ENCODE peak calls at places on chromosome 17, in five cellular contexts. One of them, this sample, is unnamed.

GRCh38 chr17:77507116-77507885 is 366.5 kb downstream of the SEC14L1 start:
- DNase-seq in T-helper 1 cell: no peak
- DNase-seq in H9: peak
- DNase-seq in Caco-2: no peak
- DNase-seq in AG10803: no peak
- DNase-seq in this sample: peak

GRCh38 chr17:66900126-66901010 is 64.1 kb upstream of the CACNG4 start:
- DNase-seq in T-helper 1 cell: no peak
- DNase-seq in H9: no peak
- DNase-seq in Caco-2: no peak
- DNase-seq in AG10803: no peak
- DNase-seq in this sample: no peak

GRCh38 chr17:80177986-80178590 is 8.3 kb downstream of the CARD14 start:
- DNase-seq in T-helper 1 cell: no peak
- DNase-seq in H9: no peak
- DNase-seq in Caco-2: no peak
- DNase-seq in AG10803: no peak
- DNase-seq in this sample: no peak

GRCh38 chr17:13721705-13722104 is 120.0 kb upstream of the HS3ST3A1 start:
- DNase-seq in T-helper 1 cell: no peak
- DNase-seq in H9: no peak
- DNase-seq in Caco-2: no peak
- DNase-seq in AG10803: no peak
- DNase-seq in this sample: no peak

GRCh38 chr17:82863941-82864720 is 24.3 kb upstream of the ZNF750 start:
- DNase-seq in T-helper 1 cell: peak
- DNase-seq in H9: no peak
- DNase-seq in Caco-2: no peak
- DNase-seq in AG10803: peak
- DNase-seq in this sample: no peak

GRCh38 chr17:47719411-47720152 is 13.5 kb upstream of the TBX21 start:
- DNase-seq in T-helper 1 cell: no peak
- DNase-seq in H9: no peak
- DNase-seq in Caco-2: no peak
- DNase-seq in AG10803: peak
- DNase-seq in this sample: no peak

GRCh38 chr17:52885882-52886281 is 727.4 kb upstream of the CA10 start:
- DNase-seq in T-helper 1 cell: no peak
- DNase-seq in H9: no peak
- DNase-seq in Caco-2: no peak
- DNase-seq in AG10803: no peak
- DNase-seq in this sample: no peak

GRCh38 chr17:55348749-55349354 is 72.8 kb downstream of the MMD start:
- DNase-seq in T-helper 1 cell: peak
- DNase-seq in H9: peak
- DNase-seq in Caco-2: peak
- DNase-seq in AG10803: peak
- DNase-seq in this sample: peak

GRCh38 chr17:76929148-76929547 is 60.9 kb downstream of the MGAT5B start:
- DNase-seq in T-helper 1 cell: no peak
- DNase-seq in H9: no peak
- DNase-seq in Caco-2: no peak
- DNase-seq in AG10803: no peak
- DNase-seq in this sample: no peak

GRCh38 chr17:82320956-82321927 is 3.8 kb upstream of the CD7 start:
- DNase-seq in T-helper 1 cell: peak
- DNase-seq in H9: peak
- DNase-seq in Caco-2: no peak
- DNase-seq in AG10803: no peak
- DNase-seq in this sample: peak

GRCh38 chr17:18105027-18105426 is 3.5 kb upstream of the MYO15A start:
- DNase-seq in T-helper 1 cell: no peak
- DNase-seq in H9: no peak
- DNase-seq in Caco-2: no peak
- DNase-seq in AG10803: no peak
- DNase-seq in this sample: no peak

GRCh38 chr17:74859439-74860228 is at the start of gene GRIN2C:
- DNase-seq in T-helper 1 cell: peak
- DNase-seq in H9: no peak
- DNase-seq in Caco-2: no peak
- DNase-seq in AG10803: no peak
- DNase-seq in this sample: no peak

GRCh38 chr17:78127888-78128615 is 503 bp downstream of the TMC6 start:
- DNase-seq in T-helper 1 cell: no peak
- DNase-seq in H9: no peak
- DNase-seq in Caco-2: peak
- DNase-seq in AG10803: no peak
- DNase-seq in this sample: no peak

GRCh38 chr17:41539071-41539492 is 11.0 kb upstream of the KRT19 start:
- DNase-seq in T-helper 1 cell: no peak
- DNase-seq in H9: no peak
- DNase-seq in Caco-2: peak
- DNase-seq in AG10803: no peak
- DNase-seq in this sample: no peak

GRCh38 chr17:82297280-82297803 is 20.1 kb downstream of the CD7 start:
- DNase-seq in T-helper 1 cell: peak
- DNase-seq in H9: no peak
- DNase-seq in Caco-2: no peak
- DNase-seq in AG10803: peak
- DNase-seq in this sample: peak

GRCh38 chr17:57943140-57943539 is 12.1 kb downstream of the CUEDC1 start:
- DNase-seq in T-helper 1 cell: no peak
- DNase-seq in H9: no peak
- DNase-seq in Caco-2: no peak
- DNase-seq in AG10803: peak
- DNase-seq in this sample: no peak

GRCh38 chr17:76137351-76138233 is 3.5 kb downstream of the FOXJ1 start:
- DNase-seq in T-helper 1 cell: no peak
- DNase-seq in H9: peak
- DNase-seq in Caco-2: no peak
- DNase-seq in AG10803: no peak
- DNase-seq in this sample: no peak

GRCh38 chr17:58710948-58711552 is 18.6 kb downstream of the RAD51C start:
- DNase-seq in T-helper 1 cell: peak
- DNase-seq in H9: no peak
- DNase-seq in Caco-2: no peak
- DNase-seq in AG10803: peak
- DNase-seq in this sample: peak

GRCh38 chr17:17783825-17784598 is 52.8 kb downstream of the SREBF1 start:
- DNase-seq in T-helper 1 cell: no peak
- DNase-seq in H9: peak
- DNase-seq in Caco-2: no peak
- DNase-seq in AG10803: peak
- DNase-seq in this sample: peak

GRCh38 chr17:57946798-57947358 is 8.3 kb downstream of the CUEDC1 start:
- DNase-seq in T-helper 1 cell: peak
- DNase-seq in H9: no peak
- DNase-seq in Caco-2: peak
- DNase-seq in AG10803: peak
- DNase-seq in this sample: peak

GRCh38 chr17:78278139-78278741 is 46.8 kb downstream of the TMEM235 start:
- DNase-seq in T-helper 1 cell: no peak
- DNase-seq in H9: peak
- DNase-seq in Caco-2: peak
- DNase-seq in AG10803: no peak
- DNase-seq in this sample: no peak

GRCh38 chr17:1907818-1908698 is 78.3 kb downstream of the RPA1 start:
- DNase-seq in T-helper 1 cell: no peak
- DNase-seq in H9: peak
- DNase-seq in Caco-2: no peak
- DNase-seq in AG10803: peak
- DNase-seq in this sample: no peak

GRCh38 chr17:46262271-46262670 is 32.7 kb upstream of the LRRC37A start:
- DNase-seq in T-helper 1 cell: no peak
- DNase-seq in H9: peak
- DNase-seq in Caco-2: no peak
- DNase-seq in AG10803: no peak
- DNase-seq in this sample: no peak

GRCh38 chr17:67145406-67145805 is 99.6 kb downstream of the HELZ start:
- DNase-seq in T-helper 1 cell: no peak
- DNase-seq in H9: no peak
- DNase-seq in Caco-2: no peak
- DNase-seq in AG10803: no peak
- DNase-seq in this sample: no peak

GRCh38 chr17:51647873-51648272 is 387.5 kb downstream of the UTP18 start:
- DNase-seq in T-helper 1 cell: no peak
- DNase-seq in H9: no peak
- DNase-seq in Caco-2: no peak
- DNase-seq in AG10803: no peak
- DNase-seq in this sample: no peak

GRCh38 chr17:57714660-57715059 is 30.4 kb downstream of the CCDC182 start:
- DNase-seq in T-helper 1 cell: no peak
- DNase-seq in H9: no peak
- DNase-seq in Caco-2: no peak
- DNase-seq in AG10803: no peak
- DNase-seq in this sample: no peak

GRCh38 chr17:72491102-72491501 is 370.3 kb downstream of the SOX9 start:
- DNase-seq in T-helper 1 cell: no peak
- DNase-seq in H9: no peak
- DNase-seq in Caco-2: no peak
- DNase-seq in AG10803: no peak
- DNase-seq in this sample: no peak

GRCh38 chr17:2697611-2698162 is 13.9 kb downstream of the CLUH start:
- DNase-seq in T-helper 1 cell: no peak
- DNase-seq in H9: peak
- DNase-seq in Caco-2: peak
- DNase-seq in AG10803: no peak
- DNase-seq in this sample: peak

GRCh38 chr17:79621151-79621940 is 10.5 kb upstream of the RBFOX3 start:
- DNase-seq in T-helper 1 cell: no peak
- DNase-seq in H9: peak
- DNase-seq in Caco-2: peak
- DNase-seq in AG10803: no peak
- DNase-seq in this sample: peak

GRCh38 chr17:79007504-79008381 is 1.8 kb downstream of the CANT1 start:
- DNase-seq in T-helper 1 cell: no peak
- DNase-seq in H9: no peak
- DNase-seq in Caco-2: peak
- DNase-seq in AG10803: no peak
- DNase-seq in this sample: peak

GRCh38 chr17:28471531-28472342 is 1.7 kb upstream of the SLC13A2 start:
- DNase-seq in T-helper 1 cell: no peak
- DNase-seq in H9: no peak
- DNase-seq in Caco-2: peak
- DNase-seq in AG10803: no peak
- DNase-seq in this sample: no peak

GRCh38 chr17:18925187-18925586 is 26.8 kb upstream of the SLC5A10 start:
- DNase-seq in T-helper 1 cell: no peak
- DNase-seq in H9: no peak
- DNase-seq in Caco-2: no peak
- DNase-seq in AG10803: no peak
- DNase-seq in this sample: no peak

GRCh38 chr17:3019761-3020160 is 43.6 kb downstream of the OR1D5 start:
- DNase-seq in T-helper 1 cell: no peak
- DNase-seq in H9: no peak
- DNase-seq in Caco-2: no peak
- DNase-seq in AG10803: no peak
- DNase-seq in this sample: no peak

GRCh38 chr17:42284020-42284369 is 4.3 kb upstream of the STAT5A start:
- DNase-seq in T-helper 1 cell: no peak
- DNase-seq in H9: peak
- DNase-seq in Caco-2: peak
- DNase-seq in AG10803: no peak
- DNase-seq in this sample: no peak

GRCh38 chr17:38579934-38580333 is 25.8 kb downstream of the SRCIN1 start:
- DNase-seq in T-helper 1 cell: no peak
- DNase-seq in H9: peak
- DNase-seq in Caco-2: no peak
- DNase-seq in AG10803: no peak
- DNase-seq in this sample: peak

GRCh38 chr17:73434154-73434553 is 122.4 kb upstream of the CDC42EP4 start:
- DNase-seq in T-helper 1 cell: no peak
- DNase-seq in H9: no peak
- DNase-seq in Caco-2: no peak
- DNase-seq in AG10803: no peak
- DNase-seq in this sample: no peak

GRCh38 chr17:9350083-9350482 is 225.5 kb downstream of the STX8 start:
- DNase-seq in T-helper 1 cell: no peak
- DNase-seq in H9: no peak
- DNase-seq in Caco-2: no peak
- DNase-seq in AG10803: peak
- DNase-seq in this sample: no peak